ENCODE peak calls at places on chromosomes 12 and 14, in seven cellular contexts. P is Caco-2, S is stomach, U is A673, Z is left lung, Q is RWPE2, E is cardiac muscle cell. G is an unnamed sample. For H3K4me1, the result is how much of the 10 kb centered on the place peaks cover.

GRCh38 chr12:30725739-30726138 is 29.0 kb downstream of the CAPRIN2 start:
- DNase-seq in S (no peak), Q (no peak), E (no peak), U (peak), P (no peak), Z (no peak), G (no peak)

GRCh38 chr12:27969901-27970390 is 2.6 kb downstream of the PTHLH start:
- DNase-seq in P (peak), S (peak), Z (peak), E (peak), U (peak), Q (peak), G (peak)

GRCh38 chr14:34179723-34180122 is 228.8 kb upstream of the EGLN3 start:
- DNase-seq in S (peak), Z (no peak), U (no peak), P (no peak), E (peak), Q (no peak), G (no peak)

GRCh38 chr14:37610945-37611523 is 15.6 kb downstream of the TTC6 start:
- DNase-seq in P (no peak), Q (no peak), Z (no peak), S (no peak), U (no peak), E (no peak), G (no peak)

GRCh38 chr12:112283541-112283940 is 98.7 kb downstream of the HECTD4 start:
- DNase-seq in E (peak), Q (no peak), Z (no peak), U (no peak), P (no peak), S (no peak), G (no peak)

GRCh38 chr14:101464984-101465794 is 96.1 kb upstream of the DIO3 start:
- DNase-seq in U (no peak), P (no peak), Z (peak), Q (peak), S (peak), E (no peak), G (no peak)

GRCh38 chr12:68871899-68872298 is 61.1 kb downstream of the CPM start:
- DNase-seq in U (peak), P (peak), Z (no peak), Q (no peak), E (no peak), S (no peak), G (no peak)

GRCh38 chr14:93564918-93565317 is 134.2 kb downstream of the UNC79 start:
- DNase-seq in Z (no peak), P (no peak), U (no peak), Q (no peak), S (no peak), E (no peak), G (no peak)

GRCh38 chr12:93552427-93552826 is 20.0 kb upstream of the SOCS2 start:
- DNase-seq in P (no peak), Q (no peak), E (no peak), Z (no peak), S (no peak), U (no peak), G (no peak)

GRCh38 chr12:57124259-57124877 is 3.9 kb upstream of the LRP1 start:
- DNase-seq in U (peak), Z (peak), P (peak), E (peak), Q (no peak), S (peak), G (peak)

GRCh38 chr12:48924617-48925217 is 575 bp downstream of the FKBP11 start:
- DNase-seq in P (peak), Q (no peak), E (peak), S (peak), U (peak), Z (peak), G (peak)

GRCh38 chr12:119068129-119068856 is 87.0 kb downstream of the SRRM4 start:
- DNase-seq in Q (no peak), S (no peak), U (no peak), P (no peak), Z (no peak), E (peak), G (no peak)

GRCh38 chr12:7110661-7111060 is 1.6 kb upstream of the C1RL start:
- DNase-seq in Z (peak), U (no peak), P (no peak), S (no peak), E (no peak), Q (no peak), G (no peak)

GRCh38 chr12:17264603-17265002 is 658.6 kb upstream of the LMO3 start:
- DNase-seq in S (no peak), U (no peak), Q (no peak), Z (no peak), E (no peak), P (no peak), G (no peak)

GRCh38 chr14:68089146-68089715 is 269.7 kb downstream of the RAD51B start:
- DNase-seq in P (no peak), Q (no peak), E (no peak), Z (no peak), S (no peak), U (peak), G (no peak)

GRCh38 chr12:108563135-108563803 is 873 bp downstream of the ISCU start:
- DNase-seq in Q (peak), Z (peak), S (peak), U (peak), P (peak), E (peak), G (peak)

GRCh38 chr14:38755036-38755435 is 348.0 kb downstream of the SEC23A start:
- DNase-seq in E (no peak), P (no peak), Z (no peak), S (no peak), U (no peak), Q (no peak), G (no peak)

GRCh38 chr12:121388421-121388981 is 11.4 kb upstream of the RNF34 start:
- DNase-seq in Q (no peak), E (no peak), U (no peak), Z (no peak), P (no peak), S (no peak), G (no peak)

GRCh38 chr12:38691164-38691563 is 214.2 kb downstream of the CPNE8 start:
- DNase-seq in P (no peak), S (no peak), U (no peak), E (no peak), Z (no peak), Q (no peak), G (no peak)

GRCh38 chr12:116537149-116537904 is 21.9 kb upstream of the MAP1LC3B2 start:
- DNase-seq in E (no peak), U (no peak), S (no peak), Z (no peak), P (no peak), Q (no peak), G (no peak)

GRCh38 chr12:52924764-52925716 is 20.2 kb upstream of the KRT8 start:
- DNase-seq in Q (peak), S (no peak), Z (no peak), U (no peak), P (peak), E (peak), G (peak)

GRCh38 chr14:59305836-59306555 is 117.5 kb downstream of the DAAM1 start:
- DNase-seq in E (no peak), S (no peak), U (peak), Z (no peak), Q (no peak), P (peak), G (no peak)

GRCh38 chr12:61367281-61367785 is 892.9 kb upstream of the USP15 start:
- DNase-seq in P (no peak), U (no peak), Z (no peak), S (no peak), Q (no peak), E (no peak), G (no peak)

GRCh38 chr12:116196226-116196625 is 81.3 kb downstream of the MED13L start:
- DNase-seq in U (peak), Z (no peak), Q (no peak), S (no peak), E (no peak), P (no peak), G (no peak)

GRCh38 chr12:20487519-20487918 is 119.2 kb downstream of the PDE3A start:
- DNase-seq in E (no peak), U (no peak), Z (no peak), S (no peak), Q (no peak), P (no peak), G (no peak)

GRCh38 chr14:93976477-93977057 is at the start of gene ASB2:
- DNase-seq in S (no peak), Q (no peak), U (no peak), P (no peak), E (peak), Z (no peak), G (no peak)

GRCh38 chr14:30034049-30034635 is 106.5 kb upstream of the PRKD1 start:
- DNase-seq in S (no peak), Z (no peak), U (no peak), Q (no peak), P (no peak), E (no peak), G (no peak)

GRCh38 chr14:54252072-54252730 is 144.6 kb upstream of the CDKN3 start:
- DNase-seq in U (no peak), E (no peak), P (peak), Q (peak), S (no peak), Z (no peak), G (no peak)

GRCh38 chr12:67433393-67434175 is 164.4 kb downstream of the CAND1 start:
- DNase-seq in E (no peak), U (no peak), Q (no peak), Z (no peak), S (no peak), P (no peak), G (no peak)

GRCh38 chr14:60189923-60190840 is 25.0 kb upstream of the DHRS7 start:
- DNase-seq in Q (no peak), U (no peak), S (no peak), P (no peak), E (no peak), Z (no peak), G (no peak)

GRCh38 chr12:120755269-120755668 is 29.6 kb downstream of the ACADS start:
- DNase-seq in U (no peak), Z (no peak), Q (no peak), E (no peak), P (no peak), S (no peak), G (no peak)

GRCh38 chr12:27823038-27823437 is 43.0 kb upstream of the MANSC4 start:
- DNase-seq in P (no peak), U (no peak), Z (no peak), Q (no peak), S (no peak), E (no peak), G (no peak)

GRCh38 chr14:87133073-87133815 is 859.7 kb downstream of the GALC start:
- DNase-seq in S (no peak), Z (no peak), P (peak), U (peak), Q (peak), E (peak), G (no peak)

GRCh38 chr12:8696402-8697100 is 1.2 kb upstream of the RIMKLB start:
- DNase-seq in U (no peak), E (no peak), S (no peak), Q (no peak), P (no peak), Z (no peak), G (no peak)

GRCh38 chr12:62370189-62370588 is 96.4 kb upstream of the MON2 start:
- DNase-seq in E (no peak), Q (no peak), U (no peak), P (no peak), Z (no peak), S (no peak), G (no peak)

GRCh38 chr12:72136792-72137191 is 135.4 kb upstream of the TRHDE start:
- DNase-seq in Z (no peak), Q (no peak), U (no peak), S (no peak), E (no peak), P (no peak), G (no peak)

GRCh38 chr12:64616221-64616620 is 5.9 kb downstream of the RASSF3 start:
- DNase-seq in Q (no peak), U (no peak), Z (no peak), E (no peak), S (no peak), P (no peak), G (no peak)

GRCh38 chr12:122225683-122226365 is at the start of gene DIABLO:
- DNase-seq in S (peak), P (peak), E (peak), U (peak), Q (peak), Z (peak), G (peak)

DNA sequence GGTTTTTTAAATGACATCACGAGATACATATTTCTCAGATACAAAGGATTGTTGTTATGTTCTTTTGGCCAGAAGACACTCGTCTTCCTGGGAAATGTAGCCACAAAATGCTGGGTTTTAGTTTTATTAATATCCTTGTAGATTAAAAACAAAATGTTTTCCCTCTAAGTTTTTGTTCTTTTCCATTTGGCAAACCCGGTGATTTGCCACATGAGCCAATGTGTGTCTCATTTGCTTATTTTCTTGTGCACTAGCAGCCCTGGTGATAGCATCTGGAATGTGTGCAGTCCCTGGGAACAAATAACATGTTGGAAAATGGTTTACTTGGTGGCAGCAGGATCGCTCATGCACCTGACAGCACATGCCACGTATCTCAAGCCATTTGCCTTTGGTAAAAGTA is 61.0 kb downstream of the HMGA2 start:
- DNase-seq in S (no peak), E (no peak), Z (no peak), U (no peak), Q (no peak), P (no peak), G (no peak)
- H3K4me1 ChIP-seq in S (under half), E (under half), Z (under half), U (under half), Q (half or more), P (under half), G (under half)

GRCh38 chr12:13404111-13404628 is 207.6 kb downstream of the EMP1 start:
- DNase-seq in Z (no peak), U (no peak), E (no peak), P (no peak), S (no peak), Q (no peak), G (no peak)
- H3K4me3 ChIP-seq in Z (no peak), U (no peak), E (no peak), P (no peak), S (no peak), Q (no peak), G (peak)

DNA sequence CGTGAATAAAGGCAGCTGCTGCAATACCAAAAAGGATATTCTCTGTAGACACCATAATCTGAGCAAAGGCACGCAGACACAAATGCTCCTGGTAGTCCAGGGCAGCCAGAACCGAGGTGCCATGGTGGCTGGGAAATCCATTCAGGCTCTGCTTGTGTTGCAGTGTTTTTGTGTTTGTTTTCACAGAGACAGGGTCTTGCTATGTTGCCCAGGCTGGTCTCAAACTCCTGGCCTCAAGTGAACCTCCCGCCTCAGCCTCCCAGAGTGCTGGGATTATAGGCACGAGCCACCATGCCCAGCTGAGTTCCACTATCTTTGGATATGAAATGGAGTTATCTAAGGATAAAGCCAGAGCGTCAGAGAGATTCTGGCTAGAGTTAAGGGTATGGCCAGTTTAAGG is 39.8 kb downstream of the DCAF4 start:
- DNase-seq in U (no peak), Q (no peak), S (no peak), P (no peak), E (no peak), Z (no peak), G (no peak)
- TF ChIP-seq CTCF in U (no peak), Q (no peak), S (no peak), P (no peak), E (no peak), Z (no peak), G (no peak)

GRCh38 chr14:50006141-50006540 is 110.2 kb downstream of the VCPKMT start:
- DNase-seq in E (no peak), S (no peak), P (no peak), Z (no peak), Q (no peak), U (no peak), G (no peak)
- H3K4me1 ChIP-seq in E (under half), S (under half), P (half or more), Z (under half), Q (half or more), U (under half), G (under half)

GRCh38 chr14:22476882-22477281 is 112.1 kb downstream of the DAD1 start:
- DNase-seq in S (no peak), P (no peak), E (no peak), U (no peak), Z (no peak), Q (no peak), G (no peak)
- H3K4me3 ChIP-seq in S (no peak), P (no peak), E (no peak), U (no peak), Z (no peak), Q (no peak), G (no peak)

GRCh38 chr12:42584539-42585174 is 4.9 kb downstream of the PRICKLE1 start:
- DNase-seq in P (no peak), Q (no peak), S (no peak), Z (no peak), E (no peak), U (no peak), G (peak)

GRCh38 chr12:42585846-42586226 is 3.7 kb downstream of the PRICKLE1 start:
- DNase-seq in S (no peak), Z (no peak), Q (no peak), U (no peak), E (no peak), P (no peak), G (no peak)

GRCh38 chr12:42585175-42585845 is 4.2 kb downstream of the PRICKLE1 start:
- DNase-seq in Q (no peak), U (no peak), S (no peak), P (no peak), Z (no peak), E (no peak), G (peak)

GRCh38 chr12:42587564-42588307 is 1.8 kb downstream of the PRICKLE1 start:
- DNase-seq in Z (no peak), E (peak), U (peak), Q (no peak), S (no peak), P (peak), G (peak)

DNA sequence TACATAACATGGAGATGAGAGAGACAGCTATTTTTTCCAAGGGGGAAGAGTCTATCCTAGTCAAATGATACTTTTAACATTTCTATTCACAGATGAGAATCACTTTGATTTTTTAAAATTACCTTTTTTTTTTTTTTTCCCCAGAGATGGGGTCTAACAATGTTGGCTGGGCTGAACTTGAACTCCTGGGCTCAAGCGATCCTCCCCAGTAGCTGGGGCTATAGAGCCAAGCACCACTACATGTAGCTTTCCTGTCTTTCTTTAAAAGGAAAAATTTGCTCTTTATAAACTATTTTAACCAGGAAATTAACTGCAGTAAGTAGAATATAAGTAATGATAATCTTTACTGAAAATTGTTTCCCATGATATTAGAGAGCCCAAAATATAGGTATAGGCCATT is 3.3 kb downstream of the PRICKLE1 start:
- DNase-seq in E (no peak), U (no peak), P (no peak), Q (no peak), Z (no peak), S (no peak), G (no peak)
- TF ChIP-seq CTCF in E (peak), U (no peak), P (no peak), Q (no peak), Z (no peak), S (no peak), G (peak)

GRCh38 chr14:24310666-24311604 is at the start of gene LTB4R:
- DNase-seq in U (peak), S (peak), Z (peak), P (no peak), E (no peak), Q (no peak), G (no peak)
- H3K4me1 ChIP-seq in U (under half), S (half or more), Z (under half), P (under half), E (under half), Q (under half), G (under half)

G was measured in BE2C.